ENCODE peak calls at places on chromosomes 6 and 20, in five cellular contexts. F, J, O, M and D are unnamed samples.

GRCh38 chr6:36786055-36786675 is 53.1 kb downstream of the CPNE5 start:
- DNase-seq in O (no peak), F (no peak), J (no peak), M (no peak), D (no peak)

GRCh38 chr20:39259010-39259803 is 297.1 kb downstream of the DHX35 start:
- DNase-seq in M (no peak), O (no peak), F (no peak), J (no peak), D (no peak)

GRCh38 chr6:161393839-161394364 is 120.0 kb upstream of the AGPAT4 start:
- DNase-seq in J (no peak), O (peak), F (peak), M (peak), D (peak)

GRCh38 chr6:73652637-73653570 is 888 bp downstream of the SLC17A5 start:
- DNase-seq in O (no peak), F (peak), M (peak), J (peak), D (peak)

GRCh38 chr6:148520109-148520841 is 177.6 kb downstream of the SASH1 start:
- DNase-seq in O (no peak), M (no peak), J (no peak), F (no peak), D (no peak)

GRCh38 chr6:1634081-1634480 is 24.4 kb downstream of the FOXC1 start:
- DNase-seq in F (no peak), O (no peak), J (no peak), M (no peak), D (no peak)

GRCh38 chr6:34512738-34513115 is 43.4 kb downstream of the SPDEF start:
- DNase-seq in M (no peak), J (no peak), F (no peak), O (no peak), D (no peak)

GRCh38 chr6:167141667-167142432 is 15.9 kb downstream of the GPR31 start:
- DNase-seq in O (no peak), M (no peak), J (peak), F (peak), D (peak)

GRCh38 chr20:54284928-54285704 is 77.2 kb downstream of the PFDN4 start:
- DNase-seq in F (peak), J (no peak), M (no peak), O (peak), D (no peak)

GRCh38 chr6:115120394-115120793 is 777.6 kb upstream of the HS3ST5 start:
- DNase-seq in F (no peak), M (no peak), O (no peak), J (no peak), D (no peak)

GRCh38 chr20:61762208-61762710 is 303.4 kb downstream of the TAF4 start:
- DNase-seq in O (no peak), M (no peak), J (no peak), F (no peak), D (no peak)

GRCh38 chr6:2891768-2892170 is 11.3 kb downstream of the SERPINB9 start:
- DNase-seq in J (no peak), O (no peak), F (no peak), M (no peak), D (peak)

GRCh38 chr6:31265926-31266325 is 6.0 kb downstream of the HLA-C start:
- DNase-seq in O (no peak), J (no peak), M (no peak), F (no peak), D (no peak)

GRCh38 chr6:1267790-1268762 is 43.8 kb upstream of the FOXQ1 start:
- DNase-seq in J (no peak), F (no peak), O (no peak), M (no peak), D (no peak)

GRCh38 chr6:128162423-128162822 is 261.6 kb upstream of the THEMIS start:
- DNase-seq in J (no peak), O (no peak), M (no peak), F (no peak), D (no peak)

GRCh38 chr6:25601797-25602679 is 50.0 kb upstream of the SCGN start:
- DNase-seq in F (peak), J (no peak), O (peak), M (no peak), D (no peak)

GRCh38 chr6:53009056-53009455 is 14.0 kb upstream of the GSTA4 start:
- DNase-seq in J (no peak), M (no peak), O (no peak), F (no peak), D (no peak)

GRCh38 chr6:162964703-162965140 is 236.9 kb downstream of the PACRG start:
- DNase-seq in M (no peak), F (peak), J (no peak), O (peak), D (no peak)

GRCh38 chr6:54891536-54891935 is 45.0 kb downstream of the FAM83B start:
- DNase-seq in F (no peak), O (no peak), J (no peak), M (no peak), D (no peak)

GRCh38 chr6:6622557-6622956 is 34.0 kb downstream of the LY86 start:
- DNase-seq in M (no peak), J (no peak), F (no peak), O (no peak), D (no peak)

GRCh38 chr6:29850011-29850553 is 22.5 kb downstream of the HLA-G start:
- DNase-seq in M (no peak), O (no peak), F (no peak), J (no peak), D (no peak)

GRCh38 chr20:13877789-13878188 is 93.0 kb downstream of the NDUFAF5 start:
- DNase-seq in F (no peak), O (no peak), M (no peak), J (no peak), D (no peak)